ENCODE peak calls at places on chromosome 10, in ten cellular contexts. One of them, this sample, is unnamed.

GRCh38 chr10:122730238-122730637 is 30.6 kb upstream of the C10orf120 start:
- DNase-seq in stimulated activated CD4-positive, alpha-beta T cell treated with anti-CD3 and anti-CD28 coated beads, Interleukin-12 subunit alpha, Interleukin-12 subunit beta, amount 100 ng/mL, for 24 hours: no peak
- DNase-seq in endodermal cell: no peak
- DNase-seq in C1 segment of cervical spinal cord: no peak
- DNase-seq in NCI-H1436: no peak
- DNase-seq in SHP77: no peak
- DNase-seq in PC-9: no peak
- DNase-seq in activated T-cell treated with anti-CD3 and anti-CD28 coated beads for 48 hours: no peak
- DNase-seq in kidney tubule cell: no peak
- DNase-seq in ovary: no peak
- DNase-seq in this sample: no peak

GRCh38 chr10:69803809-69804208 is 2.1 kb downstream of the COL13A1 start:
- DNase-seq in stimulated activated CD4-positive, alpha-beta T cell treated with anti-CD3 and anti-CD28 coated beads, Interleukin-12 subunit alpha, Interleukin-12 subunit beta, amount 100 ng/mL, for 24 hours: no peak
- DNase-seq in endodermal cell: no peak
- DNase-seq in C1 segment of cervical spinal cord: no peak
- DNase-seq in NCI-H1436: no peak
- DNase-seq in SHP77: no peak
- DNase-seq in PC-9: no peak
- DNase-seq in activated T-cell treated with anti-CD3 and anti-CD28 coated beads for 48 hours: no peak
- DNase-seq in kidney tubule cell: no peak
- DNase-seq in ovary: no peak
- DNase-seq in this sample: no peak

GRCh38 chr10:55803055-55803454 is 558.0 kb downstream of the ZWINT start:
- DNase-seq in stimulated activated CD4-positive, alpha-beta T cell treated with anti-CD3 and anti-CD28 coated beads, Interleukin-12 subunit alpha, Interleukin-12 subunit beta, amount 100 ng/mL, for 24 hours: no peak
- DNase-seq in endodermal cell: no peak
- DNase-seq in C1 segment of cervical spinal cord: no peak
- DNase-seq in NCI-H1436: no peak
- DNase-seq in SHP77: no peak
- DNase-seq in PC-9: no peak
- DNase-seq in activated T-cell treated with anti-CD3 and anti-CD28 coated beads for 48 hours: no peak
- DNase-seq in kidney tubule cell: no peak
- DNase-seq in ovary: no peak
- DNase-seq in this sample: no peak

GRCh38 chr10:13717936-13718772 is 131.4 kb downstream of the PRPF18 start:
- DNase-seq in stimulated activated CD4-positive, alpha-beta T cell treated with anti-CD3 and anti-CD28 coated beads, Interleukin-12 subunit alpha, Interleukin-12 subunit beta, amount 100 ng/mL, for 24 hours: peak
- DNase-seq in endodermal cell: peak
- DNase-seq in C1 segment of cervical spinal cord: no peak
- DNase-seq in NCI-H1436: no peak
- DNase-seq in SHP77: peak
- DNase-seq in PC-9: peak
- DNase-seq in activated T-cell treated with anti-CD3 and anti-CD28 coated beads for 48 hours: peak
- DNase-seq in kidney tubule cell: peak
- DNase-seq in ovary: peak
- DNase-seq in this sample: peak

GRCh38 chr10:62805139-62806092 is 896 bp downstream of the ADO start:
- DNase-seq in stimulated activated CD4-positive, alpha-beta T cell treated with anti-CD3 and anti-CD28 coated beads, Interleukin-12 subunit alpha, Interleukin-12 subunit beta, amount 100 ng/mL, for 24 hours: no peak
- DNase-seq in endodermal cell: peak
- DNase-seq in C1 segment of cervical spinal cord: no peak
- DNase-seq in NCI-H1436: no peak
- DNase-seq in SHP77: no peak
- DNase-seq in PC-9: peak
- DNase-seq in activated T-cell treated with anti-CD3 and anti-CD28 coated beads for 48 hours: no peak
- DNase-seq in kidney tubule cell: peak
- DNase-seq in ovary: peak
- DNase-seq in this sample: no peak

GRCh38 chr10:94403034-94403822 is 887 bp downstream of the TBC1D12 start:
- DNase-seq in stimulated activated CD4-positive, alpha-beta T cell treated with anti-CD3 and anti-CD28 coated beads, Interleukin-12 subunit alpha, Interleukin-12 subunit beta, amount 100 ng/mL, for 24 hours: no peak
- DNase-seq in endodermal cell: peak
- DNase-seq in C1 segment of cervical spinal cord: peak
- DNase-seq in NCI-H1436: peak
- DNase-seq in SHP77: peak
- DNase-seq in PC-9: peak
- DNase-seq in activated T-cell treated with anti-CD3 and anti-CD28 coated beads for 48 hours: no peak
- DNase-seq in kidney tubule cell: peak
- DNase-seq in ovary: peak
- DNase-seq in this sample: peak

GRCh38 chr10:121310151-121310711 is 288.0 kb downstream of the FGFR2 start:
- DNase-seq in stimulated activated CD4-positive, alpha-beta T cell treated with anti-CD3 and anti-CD28 coated beads, Interleukin-12 subunit alpha, Interleukin-12 subunit beta, amount 100 ng/mL, for 24 hours: no peak
- DNase-seq in endodermal cell: peak
- DNase-seq in C1 segment of cervical spinal cord: no peak
- DNase-seq in NCI-H1436: no peak
- DNase-seq in SHP77: no peak
- DNase-seq in PC-9: no peak
- DNase-seq in activated T-cell treated with anti-CD3 and anti-CD28 coated beads for 48 hours: no peak
- DNase-seq in kidney tubule cell: peak
- DNase-seq in ovary: no peak
- DNase-seq in this sample: no peak

GRCh38 chr10:17209931-17210330 is 8.5 kb upstream of the TRDMT1 start:
- DNase-seq in stimulated activated CD4-positive, alpha-beta T cell treated with anti-CD3 and anti-CD28 coated beads, Interleukin-12 subunit alpha, Interleukin-12 subunit beta, amount 100 ng/mL, for 24 hours: no peak
- DNase-seq in endodermal cell: no peak
- DNase-seq in C1 segment of cervical spinal cord: no peak
- DNase-seq in NCI-H1436: no peak
- DNase-seq in SHP77: no peak
- DNase-seq in PC-9: no peak
- DNase-seq in activated T-cell treated with anti-CD3 and anti-CD28 coated beads for 48 hours: no peak
- DNase-seq in kidney tubule cell: no peak
- DNase-seq in ovary: no peak
- DNase-seq in this sample: no peak

GRCh38 chr10:110175406-110175805 is 32.0 kb upstream of the MXI1 start:
- DNase-seq in stimulated activated CD4-positive, alpha-beta T cell treated with anti-CD3 and anti-CD28 coated beads, Interleukin-12 subunit alpha, Interleukin-12 subunit beta, amount 100 ng/mL, for 24 hours: no peak
- DNase-seq in endodermal cell: no peak
- DNase-seq in C1 segment of cervical spinal cord: no peak
- DNase-seq in NCI-H1436: no peak
- DNase-seq in SHP77: no peak
- DNase-seq in PC-9: no peak
- DNase-seq in activated T-cell treated with anti-CD3 and anti-CD28 coated beads for 48 hours: no peak
- DNase-seq in kidney tubule cell: peak
- DNase-seq in ovary: no peak
- DNase-seq in this sample: peak

GRCh38 chr10:63664341-63664885 is 143.2 kb downstream of the REEP3 start:
- DNase-seq in stimulated activated CD4-positive, alpha-beta T cell treated with anti-CD3 and anti-CD28 coated beads, Interleukin-12 subunit alpha, Interleukin-12 subunit beta, amount 100 ng/mL, for 24 hours: no peak
- DNase-seq in endodermal cell: no peak
- DNase-seq in C1 segment of cervical spinal cord: no peak
- DNase-seq in NCI-H1436: no peak
- DNase-seq in SHP77: peak
- DNase-seq in PC-9: no peak
- DNase-seq in activated T-cell treated with anti-CD3 and anti-CD28 coated beads for 48 hours: no peak
- DNase-seq in kidney tubule cell: no peak
- DNase-seq in ovary: no peak
- DNase-seq in this sample: no peak

GRCh38 chr10:77386833-77387232 is 250.8 kb downstream of the KCNMA1 start:
- DNase-seq in stimulated activated CD4-positive, alpha-beta T cell treated with anti-CD3 and anti-CD28 coated beads, Interleukin-12 subunit alpha, Interleukin-12 subunit beta, amount 100 ng/mL, for 24 hours: no peak
- DNase-seq in endodermal cell: peak
- DNase-seq in C1 segment of cervical spinal cord: no peak
- DNase-seq in NCI-H1436: no peak
- DNase-seq in SHP77: no peak
- DNase-seq in PC-9: no peak
- DNase-seq in activated T-cell treated with anti-CD3 and anti-CD28 coated beads for 48 hours: no peak
- DNase-seq in kidney tubule cell: peak
- DNase-seq in ovary: no peak
- DNase-seq in this sample: peak

GRCh38 chr10:72419241-72419640 is 64.5 kb upstream of the DNAJB12 start:
- DNase-seq in stimulated activated CD4-positive, alpha-beta T cell treated with anti-CD3 and anti-CD28 coated beads, Interleukin-12 subunit alpha, Interleukin-12 subunit beta, amount 100 ng/mL, for 24 hours: no peak
- DNase-seq in endodermal cell: no peak
- DNase-seq in C1 segment of cervical spinal cord: no peak
- DNase-seq in NCI-H1436: no peak
- DNase-seq in SHP77: no peak
- DNase-seq in PC-9: no peak
- DNase-seq in activated T-cell treated with anti-CD3 and anti-CD28 coated beads for 48 hours: no peak
- DNase-seq in kidney tubule cell: no peak
- DNase-seq in ovary: no peak
- DNase-seq in this sample: no peak

GRCh38 chr10:11435621-11436020 is 175.8 kb downstream of the USP6NL start:
- DNase-seq in stimulated activated CD4-positive, alpha-beta T cell treated with anti-CD3 and anti-CD28 coated beads, Interleukin-12 subunit alpha, Interleukin-12 subunit beta, amount 100 ng/mL, for 24 hours: no peak
- DNase-seq in endodermal cell: peak
- DNase-seq in C1 segment of cervical spinal cord: no peak
- DNase-seq in NCI-H1436: no peak
- DNase-seq in SHP77: no peak
- DNase-seq in PC-9: no peak
- DNase-seq in activated T-cell treated with anti-CD3 and anti-CD28 coated beads for 48 hours: no peak
- DNase-seq in kidney tubule cell: no peak
- DNase-seq in ovary: no peak
- DNase-seq in this sample: no peak

GRCh38 chr10:126242352-126243260 is 145.7 kb downstream of the ADAM12 start:
- DNase-seq in stimulated activated CD4-positive, alpha-beta T cell treated with anti-CD3 and anti-CD28 coated beads, Interleukin-12 subunit alpha, Interleukin-12 subunit beta, amount 100 ng/mL, for 24 hours: no peak
- DNase-seq in endodermal cell: no peak
- DNase-seq in C1 segment of cervical spinal cord: no peak
- DNase-seq in NCI-H1436: no peak
- DNase-seq in SHP77: peak
- DNase-seq in PC-9: no peak
- DNase-seq in activated T-cell treated with anti-CD3 and anti-CD28 coated beads for 48 hours: no peak
- DNase-seq in kidney tubule cell: peak
- DNase-seq in ovary: peak
- DNase-seq in this sample: peak

GRCh38 chr10:123997486-123998196 is 95.8 kb downstream of the CHST15 start:
- DNase-seq in stimulated activated CD4-positive, alpha-beta T cell treated with anti-CD3 and anti-CD28 coated beads, Interleukin-12 subunit alpha, Interleukin-12 subunit beta, amount 100 ng/mL, for 24 hours: no peak
- DNase-seq in endodermal cell: no peak
- DNase-seq in C1 segment of cervical spinal cord: no peak
- DNase-seq in NCI-H1436: no peak
- DNase-seq in SHP77: no peak
- DNase-seq in PC-9: peak
- DNase-seq in activated T-cell treated with anti-CD3 and anti-CD28 coated beads for 48 hours: no peak
- DNase-seq in kidney tubule cell: peak
- DNase-seq in ovary: peak
- DNase-seq in this sample: peak

GRCh38 chr10:119079572-119080520 is 771 bp downstream of the EIF3A start:
- DNase-seq in stimulated activated CD4-positive, alpha-beta T cell treated with anti-CD3 and anti-CD28 coated beads, Interleukin-12 subunit alpha, Interleukin-12 subunit beta, amount 100 ng/mL, for 24 hours: peak
- DNase-seq in endodermal cell: peak
- DNase-seq in C1 segment of cervical spinal cord: no peak
- DNase-seq in NCI-H1436: peak
- DNase-seq in SHP77: peak
- DNase-seq in PC-9: peak
- DNase-seq in activated T-cell treated with anti-CD3 and anti-CD28 coated beads for 48 hours: peak
- DNase-seq in kidney tubule cell: peak
- DNase-seq in ovary: peak
- DNase-seq in this sample: peak

GRCh38 chr10:99785646-99786045 is 3.2 kb downstream of the ABCC2 start:
- DNase-seq in stimulated activated CD4-positive, alpha-beta T cell treated with anti-CD3 and anti-CD28 coated beads, Interleukin-12 subunit alpha, Interleukin-12 subunit beta, amount 100 ng/mL, for 24 hours: no peak
- DNase-seq in endodermal cell: peak
- DNase-seq in C1 segment of cervical spinal cord: no peak
- DNase-seq in NCI-H1436: no peak
- DNase-seq in SHP77: no peak
- DNase-seq in PC-9: peak
- DNase-seq in activated T-cell treated with anti-CD3 and anti-CD28 coated beads for 48 hours: no peak
- DNase-seq in kidney tubule cell: peak
- DNase-seq in ovary: no peak
- DNase-seq in this sample: no peak

GRCh38 chr10:119498889-119499864 is 43.3 kb downstream of the RGS10 start:
- DNase-seq in stimulated activated CD4-positive, alpha-beta T cell treated with anti-CD3 and anti-CD28 coated beads, Interleukin-12 subunit alpha, Interleukin-12 subunit beta, amount 100 ng/mL, for 24 hours: no peak
- DNase-seq in endodermal cell: no peak
- DNase-seq in C1 segment of cervical spinal cord: no peak
- DNase-seq in NCI-H1436: no peak
- DNase-seq in SHP77: no peak
- DNase-seq in PC-9: no peak
- DNase-seq in activated T-cell treated with anti-CD3 and anti-CD28 coated beads for 48 hours: no peak
- DNase-seq in kidney tubule cell: peak
- DNase-seq in ovary: no peak
- DNase-seq in this sample: no peak

GRCh38 chr10:122565766-122566206 is 5.2 kb downstream of the DMBT1 start:
- DNase-seq in stimulated activated CD4-positive, alpha-beta T cell treated with anti-CD3 and anti-CD28 coated beads, Interleukin-12 subunit alpha, Interleukin-12 subunit beta, amount 100 ng/mL, for 24 hours: peak
- DNase-seq in endodermal cell: peak
- DNase-seq in C1 segment of cervical spinal cord: peak
- DNase-seq in NCI-H1436: peak
- DNase-seq in SHP77: peak
- DNase-seq in PC-9: no peak
- DNase-seq in activated T-cell treated with anti-CD3 and anti-CD28 coated beads for 48 hours: peak
- DNase-seq in kidney tubule cell: peak
- DNase-seq in ovary: peak
- DNase-seq in this sample: peak

GRCh38 chr10:112175409-112175808 is 8.2 kb downstream of the GPAM start:
- DNase-seq in stimulated activated CD4-positive, alpha-beta T cell treated with anti-CD3 and anti-CD28 coated beads, Interleukin-12 subunit alpha, Interleukin-12 subunit beta, amount 100 ng/mL, for 24 hours: no peak
- DNase-seq in endodermal cell: no peak
- DNase-seq in C1 segment of cervical spinal cord: no peak
- DNase-seq in NCI-H1436: no peak
- DNase-seq in SHP77: no peak
- DNase-seq in PC-9: no peak
- DNase-seq in activated T-cell treated with anti-CD3 and anti-CD28 coated beads for 48 hours: no peak
- DNase-seq in kidney tubule cell: no peak
- DNase-seq in ovary: no peak
- DNase-seq in this sample: no peak

GRCh38 chr10:52216852-52217251 is 97.2 kb upstream of the DKK1 start:
- DNase-seq in stimulated activated CD4-positive, alpha-beta T cell treated with anti-CD3 and anti-CD28 coated beads, Interleukin-12 subunit alpha, Interleukin-12 subunit beta, amount 100 ng/mL, for 24 hours: no peak
- DNase-seq in endodermal cell: no peak
- DNase-seq in C1 segment of cervical spinal cord: no peak
- DNase-seq in NCI-H1436: no peak
- DNase-seq in SHP77: peak
- DNase-seq in PC-9: no peak
- DNase-seq in activated T-cell treated with anti-CD3 and anti-CD28 coated beads for 48 hours: no peak
- DNase-seq in kidney tubule cell: peak
- DNase-seq in ovary: no peak
- DNase-seq in this sample: peak

GRCh38 chr10:99329238-99329890 is at the start of gene CNNM1:
- DNase-seq in stimulated activated CD4-positive, alpha-beta T cell treated with anti-CD3 and anti-CD28 coated beads, Interleukin-12 subunit alpha, Interleukin-12 subunit beta, amount 100 ng/mL, for 24 hours: peak
- DNase-seq in endodermal cell: peak
- DNase-seq in C1 segment of cervical spinal cord: no peak
- DNase-seq in NCI-H1436: peak
- DNase-seq in SHP77: no peak
- DNase-seq in PC-9: no peak
- DNase-seq in activated T-cell treated with anti-CD3 and anti-CD28 coated beads for 48 hours: peak
- DNase-seq in kidney tubule cell: peak
- DNase-seq in ovary: peak
- DNase-seq in this sample: peak

GRCh38 chr10:69049564-69049955 is 38.3 kb upstream of the SRGN start:
- DNase-seq in stimulated activated CD4-positive, alpha-beta T cell treated with anti-CD3 and anti-CD28 coated beads, Interleukin-12 subunit alpha, Interleukin-12 subunit beta, amount 100 ng/mL, for 24 hours: no peak
- DNase-seq in endodermal cell: no peak
- DNase-seq in C1 segment of cervical spinal cord: no peak
- DNase-seq in NCI-H1436: no peak
- DNase-seq in SHP77: no peak
- DNase-seq in PC-9: no peak
- DNase-seq in activated T-cell treated with anti-CD3 and anti-CD28 coated beads for 48 hours: no peak
- DNase-seq in kidney tubule cell: no peak
- DNase-seq in ovary: no peak
- DNase-seq in this sample: no peak

GRCh38 chr10:47154762-47155161 is 145.2 kb upstream of the GDF10 start:
- DNase-seq in stimulated activated CD4-positive, alpha-beta T cell treated with anti-CD3 and anti-CD28 coated beads, Interleukin-12 subunit alpha, Interleukin-12 subunit beta, amount 100 ng/mL, for 24 hours: no peak
- DNase-seq in endodermal cell: no peak
- DNase-seq in C1 segment of cervical spinal cord: no peak
- DNase-seq in NCI-H1436: no peak
- DNase-seq in SHP77: no peak
- DNase-seq in PC-9: no peak
- DNase-seq in activated T-cell treated with anti-CD3 and anti-CD28 coated beads for 48 hours: no peak
- DNase-seq in kidney tubule cell: no peak
- DNase-seq in ovary: no peak
- DNase-seq in this sample: no peak

GRCh38 chr10:22308390-22308789 is 7.8 kb upstream of the COMMD3 start:
- DNase-seq in stimulated activated CD4-positive, alpha-beta T cell treated with anti-CD3 and anti-CD28 coated beads, Interleukin-12 subunit alpha, Interleukin-12 subunit beta, amount 100 ng/mL, for 24 hours: no peak
- DNase-seq in endodermal cell: no peak
- DNase-seq in C1 segment of cervical spinal cord: no peak
- DNase-seq in NCI-H1436: no peak
- DNase-seq in SHP77: peak
- DNase-seq in PC-9: peak
- DNase-seq in activated T-cell treated with anti-CD3 and anti-CD28 coated beads for 48 hours: no peak
- DNase-seq in kidney tubule cell: peak
- DNase-seq in ovary: no peak
- DNase-seq in this sample: peak

GRCh38 chr10:35127289-35127891 is 744 bp downstream of the CREM start:
- DNase-seq in stimulated activated CD4-positive, alpha-beta T cell treated with anti-CD3 and anti-CD28 coated beads, Interleukin-12 subunit alpha, Interleukin-12 subunit beta, amount 100 ng/mL, for 24 hours: peak
- DNase-seq in endodermal cell: peak
- DNase-seq in C1 segment of cervical spinal cord: peak
- DNase-seq in NCI-H1436: peak
- DNase-seq in SHP77: no peak
- DNase-seq in PC-9: no peak
- DNase-seq in activated T-cell treated with anti-CD3 and anti-CD28 coated beads for 48 hours: peak
- DNase-seq in kidney tubule cell: peak
- DNase-seq in ovary: peak
- DNase-seq in this sample: peak

GRCh38 chr10:102004376-102004775 is 51.6 kb downstream of the ARMH3 start:
- DNase-seq in stimulated activated CD4-positive, alpha-beta T cell treated with anti-CD3 and anti-CD28 coated beads, Interleukin-12 subunit alpha, Interleukin-12 subunit beta, amount 100 ng/mL, for 24 hours: no peak
- DNase-seq in endodermal cell: no peak
- DNase-seq in C1 segment of cervical spinal cord: no peak
- DNase-seq in NCI-H1436: no peak
- DNase-seq in SHP77: no peak
- DNase-seq in PC-9: no peak
- DNase-seq in activated T-cell treated with anti-CD3 and anti-CD28 coated beads for 48 hours: no peak
- DNase-seq in kidney tubule cell: no peak
- DNase-seq in ovary: no peak
- DNase-seq in this sample: peak

GRCh38 chr10:57692255-57692980 is 575.3 kb downstream of the IPMK start:
- DNase-seq in stimulated activated CD4-positive, alpha-beta T cell treated with anti-CD3 and anti-CD28 coated beads, Interleukin-12 subunit alpha, Interleukin-12 subunit beta, amount 100 ng/mL, for 24 hours: no peak
- DNase-seq in endodermal cell: no peak
- DNase-seq in C1 segment of cervical spinal cord: no peak
- DNase-seq in NCI-H1436: no peak
- DNase-seq in SHP77: no peak
- DNase-seq in PC-9: peak
- DNase-seq in activated T-cell treated with anti-CD3 and anti-CD28 coated beads for 48 hours: no peak
- DNase-seq in kidney tubule cell: peak
- DNase-seq in ovary: no peak
- DNase-seq in this sample: peak